ENCODE peak calls at places on chromosomes 3 and 15, in eight cellular contexts. A is right cardiac atrium; O is cardiac muscle cell; N is endothelial cell of umbilical vein; L is CD8-positive, alpha-beta T cell; Q is right lobe of liver; R is lung; D is kidney. W is an unnamed sample.

GRCh38 chr3:171770689-171771620 is 39.3 kb downstream of the PLD1 start:
- DNase-seq in A (no peak), O (peak; percentile 93), Q (no peak), L (no peak), R (peak; percentile 36), D (no peak), N (peak; percentile 93), W (no peak)

GRCh38 chr15:52295421-52295991 is at the start of gene MYO5C:
- DNase-seq in L (no peak), N (peak; percentile 95), R (peak; percentile 92), O (peak; percentile 37), D (peak; percentile 95), A (peak; percentile 63), Q (peak; percentile 91), W (peak; percentile 96)

GRCh38 chr3:108907194-108907593 is 46.5 kb downstream of the GUCA1C start:
- DNase-seq in L (no peak), A (no peak), N (no peak), D (no peak), O (no peak), R (no peak), Q (no peak), W (no peak)

GRCh38 chr15:41836072-41836471 is 2.6 kb upstream of the PLA2G4B start:
- DNase-seq in N (no peak), D (no peak), R (no peak), O (no peak), L (no peak), A (no peak), Q (no peak), W (no peak)

GRCh38 chr3:47855461-47856383 is 52.8 kb downstream of the DHX30 start:
- DNase-seq in A (no peak), O (no peak), D (no peak), N (no peak), L (no peak), Q (no peak), R (no peak), W (no peak)

GRCh38 chr15:92900712-92901052 is 558 bp downstream of the CHD2 start:
- DNase-seq in N (no peak), R (no peak), L (no peak), O (no peak), Q (no peak), D (no peak), A (no peak), W (no peak)

GRCh38 chr15:66298803-66299251 is 5.5 kb downstream of the DIS3L start:
- DNase-seq in Q (no peak), N (no peak), L (no peak), R (no peak), O (no peak), D (no peak), A (no peak), W (no peak)

GRCh38 chr3:177195941-177196472 is 1.3 kb downstream of the TBL1XR1 start:
- DNase-seq in O (peak; percentile 39), N (peak; percentile 48), L (no peak), R (no peak), D (no peak), A (no peak), Q (no peak), W (no peak)

GRCh38 chr15:60379466-60380274 is 18.1 kb downstream of the ANXA2 start:
- DNase-seq in A (no peak), D (no peak), N (no peak), O (peak; percentile 95), Q (no peak), R (no peak), L (no peak), W (no peak)

GRCh38 chr15:80590772-80591355 is 104.2 kb upstream of the ABHD17C start:
- DNase-seq in R (no peak), L (no peak), O (no peak), Q (no peak), A (no peak), D (peak; percentile 38), N (peak; percentile 63), W (no peak)

GRCh38 chr15:80593486-80594055 is 101.5 kb upstream of the ABHD17C start:
- DNase-seq in A (no peak), N (no peak), Q (no peak), O (no peak), R (no peak), L (no peak), D (no peak), W (no peak)

GRCh38 chr15:80588801-80589200 is 106.3 kb upstream of the ABHD17C start:
- DNase-seq in N (peak; percentile 90), D (no peak), O (peak; percentile 96), L (no peak), Q (no peak), A (no peak), R (no peak), W (no peak)

GRCh38 chr15:80591938-80592825 is 102.9 kb upstream of the ABHD17C start:
- DNase-seq in Q (no peak), N (no peak), R (no peak), L (no peak), O (no peak), A (no peak), D (peak; percentile 22), W (no peak)

DNA sequence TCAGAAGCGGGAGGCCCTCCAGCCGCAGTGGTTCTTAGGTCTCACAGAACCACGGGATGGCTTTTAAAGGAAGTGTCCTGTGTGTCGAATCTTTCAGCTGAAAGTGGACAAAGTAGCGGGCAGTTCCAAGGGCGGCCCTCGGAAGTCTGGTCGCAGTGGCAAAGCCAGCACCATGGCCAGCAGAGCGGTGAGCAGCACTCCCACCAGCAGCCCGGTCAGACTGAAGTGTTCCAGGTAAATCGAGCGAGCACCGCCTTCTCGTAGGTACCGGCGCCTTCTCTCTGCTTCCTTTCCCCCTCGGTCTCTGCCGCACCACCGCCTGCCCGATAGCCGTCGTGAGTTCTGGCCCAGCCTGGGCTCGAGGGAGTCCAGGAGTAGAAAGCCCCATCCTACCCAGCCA is 103.6 kb upstream of the ABHD17C start:
- DNase-seq in L (no peak), O (no peak), N (no peak), D (peak; percentile 59), R (no peak), Q (no peak), A (no peak), W (no peak)
- H3K4me1 ChIP-seq in L (no peaks in the 10 kb centered on the region), O (no peaks in the 10 kb centered on the region), N (peaks cover 31% of the 10 kb centered on the region), D (no peaks in the 10 kb centered on the region), R (no peaks in the 10 kb centered on the region), Q (no peaks in the 10 kb centered on the region), A (no peaks in the 10 kb centered on the region), W (no peaks in the 10 kb centered on the region)

GRCh38 chr3:13552855-13553652 is 4.1 kb downstream of the FBLN2 start:
- DNase-seq in O (no peak), Q (no peak), A (no peak), R (no peak), N (no peak), L (no peak), D (peak; percentile 58), W (no peak)
- H3K4me1 ChIP-seq in O (peaks cover 14% of the 10 kb centered on the region), Q (no peaks in the 10 kb centered on the region), A (peaks cover 2% of the 10 kb centered on the region), R (no peaks in the 10 kb centered on the region), N (peaks cover 5% of the 10 kb centered on the region), L (peaks cover 53% of the 10 kb centered on the region), D (no peaks in the 10 kb centered on the region), W (no peaks in the 10 kb centered on the region)

DNA sequence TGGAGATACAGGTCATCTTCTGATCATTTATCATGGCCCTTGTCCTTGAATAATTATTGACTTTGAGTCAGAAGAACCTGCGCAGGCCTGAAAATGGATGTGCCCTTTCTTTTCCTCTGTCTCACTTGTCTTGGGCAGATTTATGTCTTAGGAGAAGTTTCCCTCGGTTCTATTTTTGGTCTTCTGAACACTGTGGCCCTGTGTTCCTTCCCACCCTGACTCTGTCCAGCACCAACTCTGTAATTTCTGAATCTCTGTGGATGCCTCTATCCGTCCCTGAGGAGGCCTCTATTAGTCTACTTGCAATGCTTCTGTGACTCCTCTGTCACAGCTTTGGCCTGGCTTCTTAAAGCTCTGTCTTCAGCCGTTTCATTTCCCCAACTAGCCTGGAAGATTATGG is 680.8 kb upstream of the CFAP20DC start:
- DNase-seq in L (no peak), R (no peak), A (no peak), D (no peak), N (no peak), O (no peak), Q (no peak), W (no peak)
- H3K4me1 ChIP-seq in L (peaks cover 22% of the 10 kb centered on the region), R (no peaks in the 10 kb centered on the region), A (no peaks in the 10 kb centered on the region), D (no peaks in the 10 kb centered on the region), N (no peaks in the 10 kb centered on the region), O (peaks cover 21% of the 10 kb centered on the region), Q (no peaks in the 10 kb centered on the region), W (no peaks in the 10 kb centered on the region)

GRCh38 chr15:90035095-90035834 is 34.1 kb downstream of the ZNF710 start:
- DNase-seq in O (peak; percentile 74), Q (peak; percentile 77), A (peak; percentile 57), L (peak; percentile 22), D (peak; percentile 86), N (peak; percentile 66), R (peak; percentile 60), W (peak; percentile 59)

GRCh38 chr15:90030376-90030775 is 29.3 kb downstream of the ZNF710 start:
- DNase-seq in Q (no peak), N (no peak), L (no peak), O (no peak), A (peak; percentile 45), R (no peak), D (no peak), W (peak; percentile 63)

GRCh38 chr15:90033448-90033847 is 32.3 kb downstream of the ZNF710 start:
- DNase-seq in A (no peak), R (no peak), N (no peak), O (no peak), D (no peak), L (no peak), Q (peak; percentile 36), W (no peak)

GRCh38 chr15:90031231-90031791 is 30.2 kb downstream of the ZNF710 start:
- DNase-seq in D (no peak), O (peak; percentile 81), R (no peak), A (no peak), N (no peak), L (no peak), Q (peak; percentile 11), W (no peak)

DNA sequence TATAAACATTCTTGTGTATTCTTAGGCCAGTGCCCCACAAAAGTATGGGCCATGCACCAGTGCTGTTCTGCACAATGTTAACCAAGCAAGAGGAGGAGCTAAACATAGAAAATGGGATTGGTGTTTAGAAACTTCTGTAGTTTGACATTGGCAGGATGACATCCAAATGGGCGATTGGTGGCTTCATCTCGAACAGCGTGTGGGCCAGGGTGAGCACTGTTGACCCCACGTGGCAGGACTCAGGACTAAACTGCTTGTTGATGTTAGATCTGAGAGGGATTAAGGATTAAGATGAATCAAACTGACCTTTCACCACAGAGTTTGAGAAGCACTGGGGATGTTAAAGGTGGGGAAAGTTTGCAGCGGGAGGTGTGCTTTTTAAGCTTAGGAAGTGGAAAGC is 31.9 kb downstream of the ZNF710 start:
- DNase-seq in A (no peak), N (no peak), R (no peak), L (no peak), D (no peak), Q (peak; percentile 24), O (no peak), W (no peak)
- H3K4me1 ChIP-seq in A (peaks cover 14% of the 10 kb centered on the region), N (peaks cover 48% of the 10 kb centered on the region), R (peaks cover 2% of the 10 kb centered on the region), L (peaks cover 46% of the 10 kb centered on the region), D (peaks cover 22% of the 10 kb centered on the region), Q (peaks cover 48% of the 10 kb centered on the region), O (peaks cover 30% of the 10 kb centered on the region), W (peaks cover 53% of the 10 kb centered on the region)

DNA sequence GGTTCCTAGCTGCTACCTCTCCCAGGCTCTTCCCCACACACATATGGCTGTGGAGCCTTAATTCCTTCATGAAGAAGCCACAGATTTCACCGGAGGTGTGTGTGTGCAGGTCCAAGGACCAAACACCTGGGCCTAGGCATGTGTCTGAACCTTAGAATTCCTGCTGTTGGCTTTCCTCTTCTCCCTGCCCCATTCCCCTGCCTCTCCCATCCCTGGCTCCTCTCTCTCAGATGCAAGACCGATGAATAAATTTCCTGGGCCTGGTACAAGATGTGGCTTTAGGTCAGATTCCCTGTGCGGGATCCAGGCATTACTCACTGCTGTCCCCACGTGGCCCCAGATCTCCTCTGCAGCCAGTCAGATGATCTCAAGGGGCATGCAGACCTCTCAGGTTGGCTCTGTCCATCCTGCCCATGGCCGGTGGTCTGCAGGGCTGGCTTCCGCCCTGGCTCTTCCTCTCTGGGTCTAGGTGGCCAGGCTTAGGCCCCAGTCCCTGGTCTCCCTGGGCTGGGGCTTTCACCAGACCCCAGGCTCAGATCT is 20.4 kb downstream of the CCR9 start:
- DNase-seq in N (peak; percentile 24), O (peak; percentile 70), R (no peak), A (no peak), D (no peak), L (no peak), Q (no peak), W (no peak)
- H3K4me1 ChIP-seq in N (no peaks in the 10 kb centered on the region), O (no peaks in the 10 kb centered on the region), R (no peaks in the 10 kb centered on the region), A (no peaks in the 10 kb centered on the region), D (no peaks in the 10 kb centered on the region), L (peaks cover 15% of the 10 kb centered on the region), Q (no peaks in the 10 kb centered on the region), W (no peaks in the 10 kb centered on the region)